ENCODE peak calls at places on chromosomes 5 and 9, in ten cellular contexts. One of them, this sample, is unnamed.

GRCh38 chr5:58582411-58583393 is at the start of gene RAB3C:
- DNase-seq in lung microvascular endothelial cell: peak
- DNase-seq in adrenal gland: peak
- DNase-seq in stimulated activated CD4-positive, alpha-beta T cell treated with anti-CD3 and anti-CD28 coated beads, TNF-alpha, amount 100 ng/mL, for 4 hours: peak
- DNase-seq in heart right ventricle: peak
- DNase-seq in DND-41: no peak
- DNase-seq in GM20000: peak
- DNase-seq in GM23338: peak
- DNase-seq in ELR: peak
- DNase-seq in globus pallidus: peak
- DNase-seq in this sample: peak

GRCh38 chr9:92140074-92140753 is 25.0 kb upstream of the SPTLC1 start:
- DNase-seq in lung microvascular endothelial cell: peak
- DNase-seq in adrenal gland: peak
- DNase-seq in stimulated activated CD4-positive, alpha-beta T cell treated with anti-CD3 and anti-CD28 coated beads, TNF-alpha, amount 100 ng/mL, for 4 hours: peak
- DNase-seq in heart right ventricle: peak
- DNase-seq in DND-41: peak
- DNase-seq in GM20000: peak
- DNase-seq in GM23338: peak
- DNase-seq in ELR: peak
- DNase-seq in globus pallidus: no peak
- DNase-seq in this sample: peak

GRCh38 chr5:124979174-124979573 is 232.7 kb upstream of the ZNF608 start:
- DNase-seq in lung microvascular endothelial cell: no peak
- DNase-seq in adrenal gland: no peak
- DNase-seq in stimulated activated CD4-positive, alpha-beta T cell treated with anti-CD3 and anti-CD28 coated beads, TNF-alpha, amount 100 ng/mL, for 4 hours: no peak
- DNase-seq in heart right ventricle: no peak
- DNase-seq in DND-41: no peak
- DNase-seq in GM20000: no peak
- DNase-seq in GM23338: peak
- DNase-seq in ELR: no peak
- DNase-seq in globus pallidus: no peak
- DNase-seq in this sample: no peak

GRCh38 chr5:173743641-173744343 is 127.3 kb upstream of the BOD1 start:
- DNase-seq in lung microvascular endothelial cell: no peak
- DNase-seq in adrenal gland: no peak
- DNase-seq in stimulated activated CD4-positive, alpha-beta T cell treated with anti-CD3 and anti-CD28 coated beads, TNF-alpha, amount 100 ng/mL, for 4 hours: no peak
- DNase-seq in heart right ventricle: no peak
- DNase-seq in DND-41: no peak
- DNase-seq in GM20000: peak
- DNase-seq in GM23338: no peak
- DNase-seq in ELR: no peak
- DNase-seq in globus pallidus: no peak
- DNase-seq in this sample: no peak

GRCh38 chr5:76479973-76480667 is 77.0 kb downstream of the IQGAP2 start:
- DNase-seq in lung microvascular endothelial cell: no peak
- DNase-seq in adrenal gland: no peak
- DNase-seq in stimulated activated CD4-positive, alpha-beta T cell treated with anti-CD3 and anti-CD28 coated beads, TNF-alpha, amount 100 ng/mL, for 4 hours: no peak
- DNase-seq in heart right ventricle: no peak
- DNase-seq in DND-41: no peak
- DNase-seq in GM20000: no peak
- DNase-seq in GM23338: no peak
- DNase-seq in ELR: no peak
- DNase-seq in globus pallidus: no peak
- DNase-seq in this sample: no peak

GRCh38 chr5:93415819-93416218 is 165.2 kb downstream of the NR2F1-AS1 start:
- DNase-seq in lung microvascular endothelial cell: no peak
- DNase-seq in adrenal gland: no peak
- DNase-seq in stimulated activated CD4-positive, alpha-beta T cell treated with anti-CD3 and anti-CD28 coated beads, TNF-alpha, amount 100 ng/mL, for 4 hours: no peak
- DNase-seq in heart right ventricle: no peak
- DNase-seq in DND-41: no peak
- DNase-seq in GM20000: no peak
- DNase-seq in GM23338: no peak
- DNase-seq in ELR: no peak
- DNase-seq in globus pallidus: no peak
- DNase-seq in this sample: no peak

GRCh38 chr5:78562719-78563330 is 85.7 kb downstream of the LHFPL2 start:
- DNase-seq in lung microvascular endothelial cell: no peak
- DNase-seq in adrenal gland: peak
- DNase-seq in stimulated activated CD4-positive, alpha-beta T cell treated with anti-CD3 and anti-CD28 coated beads, TNF-alpha, amount 100 ng/mL, for 4 hours: no peak
- DNase-seq in heart right ventricle: no peak
- DNase-seq in DND-41: no peak
- DNase-seq in GM20000: no peak
- DNase-seq in GM23338: no peak
- DNase-seq in ELR: no peak
- DNase-seq in globus pallidus: no peak
- DNase-seq in this sample: no peak

GRCh38 chr5:61251874-61252642 is 80.0 kb upstream of the ZSWIM6 start:
- DNase-seq in lung microvascular endothelial cell: no peak
- DNase-seq in adrenal gland: no peak
- DNase-seq in stimulated activated CD4-positive, alpha-beta T cell treated with anti-CD3 and anti-CD28 coated beads, TNF-alpha, amount 100 ng/mL, for 4 hours: no peak
- DNase-seq in heart right ventricle: no peak
- DNase-seq in DND-41: no peak
- DNase-seq in GM20000: no peak
- DNase-seq in GM23338: no peak
- DNase-seq in ELR: no peak
- DNase-seq in globus pallidus: no peak
- DNase-seq in this sample: no peak

GRCh38 chr9:100170556-100170955 is 71.5 kb downstream of the INVS start:
- DNase-seq in lung microvascular endothelial cell: no peak
- DNase-seq in adrenal gland: no peak
- DNase-seq in stimulated activated CD4-positive, alpha-beta T cell treated with anti-CD3 and anti-CD28 coated beads, TNF-alpha, amount 100 ng/mL, for 4 hours: no peak
- DNase-seq in heart right ventricle: no peak
- DNase-seq in DND-41: no peak
- DNase-seq in GM20000: no peak
- DNase-seq in GM23338: no peak
- DNase-seq in ELR: peak
- DNase-seq in globus pallidus: no peak
- DNase-seq in this sample: no peak

GRCh38 chr9:79447308-79447605 is 124.5 kb upstream of the TLE4 start:
- DNase-seq in lung microvascular endothelial cell: no peak
- DNase-seq in adrenal gland: no peak
- DNase-seq in stimulated activated CD4-positive, alpha-beta T cell treated with anti-CD3 and anti-CD28 coated beads, TNF-alpha, amount 100 ng/mL, for 4 hours: no peak
- DNase-seq in heart right ventricle: no peak
- DNase-seq in DND-41: no peak
- DNase-seq in GM20000: no peak
- DNase-seq in GM23338: no peak
- DNase-seq in ELR: no peak
- DNase-seq in globus pallidus: no peak
- DNase-seq in this sample: no peak

GRCh38 chr5:157608972-157609565 is 33.5 kb upstream of the ADAM19 start:
- DNase-seq in lung microvascular endothelial cell: no peak
- DNase-seq in adrenal gland: no peak
- DNase-seq in stimulated activated CD4-positive, alpha-beta T cell treated with anti-CD3 and anti-CD28 coated beads, TNF-alpha, amount 100 ng/mL, for 4 hours: no peak
- DNase-seq in heart right ventricle: no peak
- DNase-seq in DND-41: no peak
- DNase-seq in GM20000: no peak
- DNase-seq in GM23338: no peak
- DNase-seq in ELR: no peak
- DNase-seq in globus pallidus: no peak
- DNase-seq in this sample: no peak

GRCh38 chr9:106874657-106875056 is 11.7 kb downstream of the ZNF462 start:
- DNase-seq in lung microvascular endothelial cell: no peak
- DNase-seq in adrenal gland: no peak
- DNase-seq in stimulated activated CD4-positive, alpha-beta T cell treated with anti-CD3 and anti-CD28 coated beads, TNF-alpha, amount 100 ng/mL, for 4 hours: no peak
- DNase-seq in heart right ventricle: no peak
- DNase-seq in DND-41: no peak
- DNase-seq in GM20000: no peak
- DNase-seq in GM23338: no peak
- DNase-seq in ELR: no peak
- DNase-seq in globus pallidus: no peak
- DNase-seq in this sample: no peak

GRCh38 chr9:114166606-114167572 is 11.6 kb downstream of the COL27A1 start:
- DNase-seq in lung microvascular endothelial cell: peak
- DNase-seq in adrenal gland: peak
- DNase-seq in stimulated activated CD4-positive, alpha-beta T cell treated with anti-CD3 and anti-CD28 coated beads, TNF-alpha, amount 100 ng/mL, for 4 hours: no peak
- DNase-seq in heart right ventricle: no peak
- DNase-seq in DND-41: no peak
- DNase-seq in GM20000: no peak
- DNase-seq in GM23338: no peak
- DNase-seq in ELR: no peak
- DNase-seq in globus pallidus: no peak
- DNase-seq in this sample: peak

GRCh38 chr5:93894471-93895354 is 153.3 kb upstream of the POU5F2 start:
- DNase-seq in lung microvascular endothelial cell: peak
- DNase-seq in adrenal gland: no peak
- DNase-seq in stimulated activated CD4-positive, alpha-beta T cell treated with anti-CD3 and anti-CD28 coated beads, TNF-alpha, amount 100 ng/mL, for 4 hours: no peak
- DNase-seq in heart right ventricle: no peak
- DNase-seq in DND-41: no peak
- DNase-seq in GM20000: no peak
- DNase-seq in GM23338: peak
- DNase-seq in ELR: peak
- DNase-seq in globus pallidus: peak
- DNase-seq in this sample: peak

GRCh38 chr5:133332732-133333024 is 279.7 kb downstream of the FSTL4 start:
- DNase-seq in lung microvascular endothelial cell: no peak
- DNase-seq in adrenal gland: no peak
- DNase-seq in stimulated activated CD4-positive, alpha-beta T cell treated with anti-CD3 and anti-CD28 coated beads, TNF-alpha, amount 100 ng/mL, for 4 hours: no peak
- DNase-seq in heart right ventricle: no peak
- DNase-seq in DND-41: no peak
- DNase-seq in GM20000: no peak
- DNase-seq in GM23338: no peak
- DNase-seq in ELR: no peak
- DNase-seq in globus pallidus: no peak
- DNase-seq in this sample: no peak

GRCh38 chr9:8188720-8189407 is 389.3 kb upstream of the DMAC1 start:
- DNase-seq in lung microvascular endothelial cell: no peak
- DNase-seq in adrenal gland: peak
- DNase-seq in stimulated activated CD4-positive, alpha-beta T cell treated with anti-CD3 and anti-CD28 coated beads, TNF-alpha, amount 100 ng/mL, for 4 hours: no peak
- DNase-seq in heart right ventricle: no peak
- DNase-seq in DND-41: no peak
- DNase-seq in GM20000: no peak
- DNase-seq in GM23338: no peak
- DNase-seq in ELR: no peak
- DNase-seq in globus pallidus: no peak
- DNase-seq in this sample: no peak

GRCh38 chr5:15929616-15930303 is 249.8 kb downstream of the MARCHF11 start:
- DNase-seq in lung microvascular endothelial cell: no peak
- DNase-seq in adrenal gland: no peak
- DNase-seq in stimulated activated CD4-positive, alpha-beta T cell treated with anti-CD3 and anti-CD28 coated beads, TNF-alpha, amount 100 ng/mL, for 4 hours: no peak
- DNase-seq in heart right ventricle: no peak
- DNase-seq in DND-41: no peak
- DNase-seq in GM20000: no peak
- DNase-seq in GM23338: no peak
- DNase-seq in ELR: peak
- DNase-seq in globus pallidus: no peak
- DNase-seq in this sample: no peak

GRCh38 chr5:18285257-18285656 is 651.0 kb downstream of the TAF11L14 start:
- DNase-seq in lung microvascular endothelial cell: no peak
- DNase-seq in adrenal gland: no peak
- DNase-seq in stimulated activated CD4-positive, alpha-beta T cell treated with anti-CD3 and anti-CD28 coated beads, TNF-alpha, amount 100 ng/mL, for 4 hours: no peak
- DNase-seq in heart right ventricle: no peak
- DNase-seq in DND-41: no peak
- DNase-seq in GM20000: no peak
- DNase-seq in GM23338: no peak
- DNase-seq in ELR: no peak
- DNase-seq in globus pallidus: no peak
- DNase-seq in this sample: no peak

GRCh38 chr5:134445841-134446818 is 34.4 kb upstream of the CDKN2AIPNL start:
- DNase-seq in lung microvascular endothelial cell: no peak
- DNase-seq in adrenal gland: no peak
- DNase-seq in stimulated activated CD4-positive, alpha-beta T cell treated with anti-CD3 and anti-CD28 coated beads, TNF-alpha, amount 100 ng/mL, for 4 hours: no peak
- DNase-seq in heart right ventricle: no peak
- DNase-seq in DND-41: no peak
- DNase-seq in GM20000: no peak
- DNase-seq in GM23338: no peak
- DNase-seq in ELR: no peak
- DNase-seq in globus pallidus: no peak
- DNase-seq in this sample: no peak

GRCh38 chr5:56763711-56764466 is 51.5 kb upstream of the MAP3K1 start:
- DNase-seq in lung microvascular endothelial cell: no peak
- DNase-seq in adrenal gland: peak
- DNase-seq in stimulated activated CD4-positive, alpha-beta T cell treated with anti-CD3 and anti-CD28 coated beads, TNF-alpha, amount 100 ng/mL, for 4 hours: no peak
- DNase-seq in heart right ventricle: no peak
- DNase-seq in DND-41: no peak
- DNase-seq in GM20000: no peak
- DNase-seq in GM23338: no peak
- DNase-seq in ELR: peak
- DNase-seq in globus pallidus: peak
- DNase-seq in this sample: no peak

GRCh38 chr5:55850839-55851674 is at the start of gene IL31RA:
- DNase-seq in lung microvascular endothelial cell: peak
- DNase-seq in adrenal gland: no peak
- DNase-seq in stimulated activated CD4-positive, alpha-beta T cell treated with anti-CD3 and anti-CD28 coated beads, TNF-alpha, amount 100 ng/mL, for 4 hours: no peak
- DNase-seq in heart right ventricle: no peak
- DNase-seq in DND-41: no peak
- DNase-seq in GM20000: no peak
- DNase-seq in GM23338: no peak
- DNase-seq in ELR: peak
- DNase-seq in globus pallidus: no peak
- DNase-seq in this sample: no peak

GRCh38 chr9:136621019-136621733 is 41.5 kb upstream of the EGFL7 start:
- DNase-seq in lung microvascular endothelial cell: no peak
- DNase-seq in adrenal gland: no peak
- DNase-seq in stimulated activated CD4-positive, alpha-beta T cell treated with anti-CD3 and anti-CD28 coated beads, TNF-alpha, amount 100 ng/mL, for 4 hours: no peak
- DNase-seq in heart right ventricle: no peak
- DNase-seq in DND-41: no peak
- DNase-seq in GM20000: no peak
- DNase-seq in GM23338: no peak
- DNase-seq in ELR: no peak
- DNase-seq in globus pallidus: no peak
- DNase-seq in this sample: no peak

GRCh38 chr5:168085321-168086040 is 206.0 kb upstream of the WWC1 start:
- DNase-seq in lung microvascular endothelial cell: no peak
- DNase-seq in adrenal gland: no peak
- DNase-seq in stimulated activated CD4-positive, alpha-beta T cell treated with anti-CD3 and anti-CD28 coated beads, TNF-alpha, amount 100 ng/mL, for 4 hours: no peak
- DNase-seq in heart right ventricle: no peak
- DNase-seq in DND-41: no peak
- DNase-seq in GM20000: no peak
- DNase-seq in GM23338: no peak
- DNase-seq in ELR: no peak
- DNase-seq in globus pallidus: no peak
- DNase-seq in this sample: no peak

GRCh38 chr9:75111019-75111622 is 22.8 kb downstream of the OSTF1 start:
- DNase-seq in lung microvascular endothelial cell: no peak
- DNase-seq in adrenal gland: no peak
- DNase-seq in stimulated activated CD4-positive, alpha-beta T cell treated with anti-CD3 and anti-CD28 coated beads, TNF-alpha, amount 100 ng/mL, for 4 hours: no peak
- DNase-seq in heart right ventricle: no peak
- DNase-seq in DND-41: no peak
- DNase-seq in GM20000: no peak
- DNase-seq in GM23338: no peak
- DNase-seq in ELR: no peak
- DNase-seq in globus pallidus: no peak
- DNase-seq in this sample: no peak

GRCh38 chr5:82584631-82585030 is 306.5 kb upstream of the RPS23 start:
- DNase-seq in lung microvascular endothelial cell: no peak
- DNase-seq in adrenal gland: no peak
- DNase-seq in stimulated activated CD4-positive, alpha-beta T cell treated with anti-CD3 and anti-CD28 coated beads, TNF-alpha, amount 100 ng/mL, for 4 hours: no peak
- DNase-seq in heart right ventricle: no peak
- DNase-seq in DND-41: no peak
- DNase-seq in GM20000: no peak
- DNase-seq in GM23338: no peak
- DNase-seq in ELR: no peak
- DNase-seq in globus pallidus: peak
- DNase-seq in this sample: no peak

GRCh38 chr5:137361275-137361674 is 137.9 kb downstream of the SPOCK1 start:
- DNase-seq in lung microvascular endothelial cell: peak
- DNase-seq in adrenal gland: no peak
- DNase-seq in stimulated activated CD4-positive, alpha-beta T cell treated with anti-CD3 and anti-CD28 coated beads, TNF-alpha, amount 100 ng/mL, for 4 hours: no peak
- DNase-seq in heart right ventricle: no peak
- DNase-seq in DND-41: no peak
- DNase-seq in GM20000: no peak
- DNase-seq in GM23338: no peak
- DNase-seq in ELR: peak
- DNase-seq in globus pallidus: no peak
- DNase-seq in this sample: no peak

GRCh38 chr9:108640211-108640610 is 215.6 kb downstream of the ACTL7B start:
- DNase-seq in lung microvascular endothelial cell: no peak
- DNase-seq in adrenal gland: no peak
- DNase-seq in stimulated activated CD4-positive, alpha-beta T cell treated with anti-CD3 and anti-CD28 coated beads, TNF-alpha, amount 100 ng/mL, for 4 hours: no peak
- DNase-seq in heart right ventricle: no peak
- DNase-seq in DND-41: no peak
- DNase-seq in GM20000: no peak
- DNase-seq in GM23338: no peak
- DNase-seq in ELR: no peak
- DNase-seq in globus pallidus: no peak
- DNase-seq in this sample: no peak

GRCh38 chr9:94806307-94806893 is 79.9 kb downstream of the AOPEP start:
- DNase-seq in lung microvascular endothelial cell: peak
- DNase-seq in adrenal gland: no peak
- DNase-seq in stimulated activated CD4-positive, alpha-beta T cell treated with anti-CD3 and anti-CD28 coated beads, TNF-alpha, amount 100 ng/mL, for 4 hours: no peak
- DNase-seq in heart right ventricle: no peak
- DNase-seq in DND-41: no peak
- DNase-seq in GM20000: no peak
- DNase-seq in GM23338: no peak
- DNase-seq in ELR: no peak
- DNase-seq in globus pallidus: no peak
- DNase-seq in this sample: no peak

This sample was measured in dermis microvascular lymphatic vessel endothelial cell.